ENCODE peak calls at places on chromosome 16, in nine cellular contexts. Q is heart right ventricle, T is mucosa of descending colon, Y is heart left ventricle, N is A549, X is GM23338, C is A673, B is OCI-LY7, F is tibial artery. K is an unnamed sample.

GRCh38 chr16:86734559-86735480 is 156.5 kb downstream of the FOXL1 start:
- DNase-seq in Q (no peak), T (no peak), Y (no peak), N (no peak), X (peak; percentile 43), C (no peak), B (no peak), F (no peak), K (no peak)

GRCh38 chr16:85568519-85568918 is 44.6 kb upstream of the GSE1 start:
- DNase-seq in Q (no peak), T (peak; percentile 83), Y (no peak), N (no peak), X (no peak), C (no peak), B (no peak), F (peak; percentile 74), K (peak; percentile 67)

GRCh38 chr16:66093217-66093616 is 273.3 kb upstream of the CDH5 start:
- DNase-seq in Q (no peak), T (no peak), Y (no peak), N (no peak), X (no peak), C (no peak), B (no peak), F (no peak), K (no peak)

GRCh38 chr16:67701420-67701819 is 17.7 kb downstream of the GFOD2 start:
- DNase-seq in Q (no peak), T (no peak), Y (no peak), N (no peak), X (no peak), C (peak; percentile 27), B (no peak), F (no peak), K (no peak)

GRCh38 chr16:89655062-89655643 is 2.4 kb downstream of the CHMP1A start:
- DNase-seq in Q (no peak), T (no peak), Y (no peak), N (no peak), X (no peak), C (no peak), B (no peak), F (no peak), K (no peak)

GRCh38 chr16:57273359-57273758 is 11.1 kb downstream of the PLLP start:
- DNase-seq in Q (no peak), T (no peak), Y (no peak), N (no peak), X (no peak), C (no peak), B (no peak), F (no peak), K (no peak)

GRCh38 chr16:52251495-52251894 is 295.4 kb downstream of the TOX3 start:
- DNase-seq in Q (no peak), T (no peak), Y (no peak), N (no peak), X (peak; percentile 36), C (peak; percentile 53), B (no peak), F (no peak), K (no peak)

GRCh38 chr16:6249863-6250262 is 1082.8 kb upstream of the RBFOX1 start:
- DNase-seq in Q (no peak), T (no peak), Y (no peak), N (no peak), X (no peak), C (no peak), B (no peak), F (no peak), K (no peak)

GRCh38 chr16:27426423-27427408 is 24.7 kb downstream of the IL21R start:
- DNase-seq in Q (no peak), T (no peak), Y (no peak), N (no peak), X (peak; percentile 49), C (peak; percentile 60), B (peak; percentile 94), F (peak; percentile 49), K (peak; percentile 38)

GRCh38 chr16:2752850-2753522 is 548 bp downstream of the SRRM2 start:
- DNase-seq in Q (peak; percentile 88), T (peak; percentile 91), Y (peak; percentile 89), N (peak; percentile 81), X (peak; percentile 76), C (peak; percentile 89), B (peak; percentile 79), F (peak; percentile 65), K (no peak)

GRCh38 chr16:28491080-28491969 is 549 bp downstream of the CLN3 start:
- DNase-seq in Q (peak; percentile 45), T (peak; percentile 71), Y (no peak), N (peak; percentile 43), X (peak; percentile 64), C (peak; percentile 22), B (peak; percentile 42), F (peak; percentile 41), K (peak; percentile 46)
- TF ChIP-seq CTCF in Q (no peak), T (no peak), Y (peak; percentile 54), N (no peak), X (peak; percentile 39), C (peak; percentile 24), B (peak; percentile 46), F (peak; percentile 36), K (no peak)

GRCh38 chr16:55475919-55476318 is 3.1 kb upstream of the MMP2 start:
- DNase-seq in Q (no peak), T (no peak), Y (no peak), N (no peak), X (no peak), C (no peak), B (no peak), F (peak; percentile 65), K (no peak)
- H3K4me3 ChIP-seq in Q (no peak overlapping the region), T (no peak overlapping the region), Y (no peak overlapping the region), N (no peak overlapping the region), X (no peak overlapping the region), C (no peak overlapping the region), B (no peak overlapping the region), F (no peak overlapping the region), K (no peak overlapping the region)

GRCh38 chr16:978403-978802 is 3.2 kb upstream of the SOX8 start:
- DNase-seq in Q (no peak), T (no peak), Y (no peak), N (no peak), X (no peak), C (no peak), B (peak; percentile 37), F (no peak), K (no peak)
- H3K4me1 ChIP-seq in Q (peaks cover 14% of the 10 kb centered on the region), T (peaks cover 4% of the 10 kb centered on the region), Y (peaks cover 6% of the 10 kb centered on the region), N (peaks cover 12% of the 10 kb centered on the region), X (no peaks in the 10 kb centered on the region), C (peaks cover 4% of the 10 kb centered on the region), B (peaks cover 31% of the 10 kb centered on the region), F (peaks cover 18% of the 10 kb centered on the region), K (no peaks in the 10 kb centered on the region)

GRCh38 chr16:69145658-69146057 is 13.2 kb downstream of the UTP4 start:
- DNase-seq in Q (no peak), T (no peak), Y (no peak), N (no peak), X (no peak), C (no peak), B (no peak), F (no peak), K (no peak)
- TF ChIP-seq CTCF in Q (no peak), T (no peak), Y (no peak), N (no peak), X (no peak), C (no peak), B (no peak), F (no peak), K (no peak)

DNA sequence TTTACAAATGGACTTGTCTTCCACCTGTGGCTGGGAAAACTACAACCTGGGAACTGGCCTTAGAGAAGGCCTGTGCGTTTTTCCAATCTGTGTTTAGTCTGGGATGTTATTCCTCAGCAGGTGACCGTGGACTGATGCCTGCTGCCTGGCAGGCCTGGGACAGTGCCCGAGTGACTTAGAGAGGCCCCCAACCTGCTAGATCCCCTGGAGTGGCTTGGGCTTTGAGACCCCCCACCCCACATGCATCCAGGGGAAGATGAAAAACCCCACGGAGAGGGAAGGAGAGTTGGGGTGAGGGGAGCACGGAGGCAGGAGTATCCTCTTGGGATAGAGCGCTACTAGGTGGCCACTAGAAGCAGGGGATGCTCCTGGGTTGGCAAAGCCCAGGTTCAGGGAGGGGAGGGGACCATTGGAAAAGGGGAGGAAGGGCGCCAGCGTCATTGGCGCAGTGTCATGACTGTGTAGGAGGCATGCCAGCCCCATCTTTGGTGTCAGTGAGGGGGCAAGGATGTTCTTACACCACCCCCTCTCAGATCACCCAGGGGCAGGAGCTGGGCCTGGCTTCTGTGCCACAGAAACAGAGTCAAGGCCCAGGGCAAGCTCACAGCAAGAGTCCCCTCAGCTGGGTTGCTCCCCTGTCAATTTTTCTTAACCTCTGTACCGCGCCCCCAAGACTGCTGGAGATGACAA is 54.1 kb downstream of the MEAK7 start:
- DNase-seq in Q (no peak), T (peak; percentile 27), Y (no peak), N (no peak), X (no peak), C (no peak), B (no peak), F (no peak), K (no peak)
- H3K4me3 ChIP-seq in Q (no peak overlapping the region), T (no peak overlapping the region), Y (no peak overlapping the region), N (no peak overlapping the region), X (no peak overlapping the region), C (no peak overlapping the region), B (no peak overlapping the region), F (no peak overlapping the region), K (no peak overlapping the region)

DNA sequence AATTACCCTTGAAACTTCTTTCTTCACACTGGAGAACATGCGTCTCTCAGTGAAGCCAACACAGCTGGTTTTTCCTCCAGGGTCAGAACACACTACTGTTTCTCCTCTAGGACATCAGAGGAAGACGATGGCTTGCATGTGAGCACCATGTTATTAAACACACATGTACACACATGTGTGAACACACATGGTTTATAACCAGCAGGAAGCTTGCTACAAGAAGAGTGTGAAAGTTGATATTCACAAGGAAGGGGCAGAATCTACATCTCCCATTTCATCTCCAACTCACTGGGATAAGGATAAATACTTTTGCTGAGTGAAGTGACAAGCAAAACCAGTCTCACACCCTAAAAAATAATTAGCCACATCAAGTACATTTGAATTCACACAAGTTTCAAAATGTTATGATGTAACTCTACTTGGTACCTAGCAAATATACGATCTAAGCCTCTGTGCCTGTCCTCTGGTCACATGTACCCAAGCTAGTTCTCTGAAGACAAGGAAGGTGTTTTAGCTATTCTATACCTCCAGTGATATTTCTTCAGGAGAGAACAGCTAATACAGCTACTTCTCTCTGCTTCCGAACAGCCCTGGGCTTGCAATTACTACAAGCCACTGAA is 127.7 kb downstream of the PARN start:
- DNase-seq in Q (no peak), T (no peak), Y (no peak), N (no peak), X (no peak), C (no peak), B (no peak), F (no peak), K (no peak)
- H3K4me1 ChIP-seq in Q (peaks cover 13% of the 10 kb centered on the region), T (peaks cover 6% of the 10 kb centered on the region), Y (peaks cover 58% of the 10 kb centered on the region), N (peaks cover 96% of the 10 kb centered on the region), X (peaks cover 44% of the 10 kb centered on the region), C (peaks cover 12% of the 10 kb centered on the region), B (no peaks in the 10 kb centered on the region), F (peaks cover 25% of the 10 kb centered on the region), K (peaks cover 11% of the 10 kb centered on the region)